ENCODE peak calls at places on chromosome 14, in five cellular contexts. Y, S, H, P and T are unnamed samples.
A peak's percentile ranks its signal among the peaks of the same experiment; 100 is the strongest.

GRCh38 chr14:91154851-91155625 is 41.2 kb downstream of the DGLUCY start:
- DNase-seq in Y (peak; percentile 71), H (no peak), S (no peak), P (no peak), T (no peak)

GRCh38 chr14:32277998-32278397 is 51.1 kb upstream of the AKAP6 start:
- DNase-seq in S (no peak), H (peak; percentile 91), P (no peak), Y (no peak), T (no peak)

GRCh38 chr14:72594099-72594901 is 299.6 kb downstream of the DPF3 start:
- DNase-seq in P (no peak), H (no peak), S (no peak), Y (no peak), T (peak; percentile 74)

GRCh38 chr14:38521591-38521990 is 265.7 kb upstream of the CLEC14A start:
- DNase-seq in Y (no peak), S (no peak), H (no peak), P (no peak), T (no peak)

GRCh38 chr14:67240168-67240932 is 885 bp upstream of the PALS1 start:
- DNase-seq in S (peak; percentile 16), Y (peak; percentile 10), P (no peak), H (peak; percentile 15), T (no peak)

GRCh38 chr14:94925416-94925815 is 155.5 kb upstream of the GSC start:
- DNase-seq in S (no peak), P (no peak), Y (no peak), H (no peak), T (no peak)

GRCh38 chr14:83300454-83301064 is 1766.9 kb upstream of the SEL1L start:
- DNase-seq in Y (peak; percentile 0), H (peak; percentile 12), S (no peak), P (no peak), T (no peak)

GRCh38 chr14:22472935-22473854 is 115.8 kb downstream of the DAD1 start:
- DNase-seq in P (no peak), S (peak; percentile 48), H (peak; percentile 56), Y (peak; percentile 55), T (no peak)

GRCh38 chr14:94310248-94310647 is 12.9 kb downstream of the SERPINA6 start:
- DNase-seq in Y (no peak), P (no peak), S (no peak), H (no peak), T (no peak)

GRCh38 chr14:100416081-100416480 is 92.9 kb downstream of the SLC25A47 start:
- DNase-seq in P (no peak), Y (no peak), H (no peak), S (no peak), T (no peak)

GRCh38 chr14:100416921-100417451 is 93.8 kb downstream of the SLC25A47 start:
- DNase-seq in P (no peak), Y (no peak), H (no peak), S (no peak), T (no peak)

GRCh38 chr14:100415226-100415625 is 92.1 kb downstream of the SLC25A47 start:
- DNase-seq in Y (no peak), S (no peak), P (no peak), H (no peak), T (no peak)

GRCh38 chr14:100419856-100420255 is 96.7 kb downstream of the SLC25A47 start:
- DNase-seq in S (peak; percentile 41), P (no peak), Y (no peak), H (peak; percentile 12), T (no peak)

GRCh38 chr14:100417466-100417865 is 94.3 kb downstream of the SLC25A47 start:
- DNase-seq in Y (peak; percentile 81), S (peak; percentile 79), P (peak; percentile 58), H (peak; percentile 55), T (no peak)
- TF ChIP-seq ATF2 in Y (no peak), S (no peak), P (no peak), H (no peak), T (no peak)

GRCh38 chr14:64636980-64637429 is 67.2 kb upstream of the PLEKHG3 start:
- DNase-seq in H (no peak), Y (no peak), P (no peak), S (no peak), T (no peak)

GRCh38 chr14:64636208-64636979 is 67.8 kb upstream of the PLEKHG3 start:
- DNase-seq in Y (peak; percentile 54), S (peak; percentile 82), P (peak; percentile 53), H (peak; percentile 27), T (no peak)

GRCh38 chr14:64638625-64639024 is 65.6 kb upstream of the PLEKHG3 start:
- DNase-seq in S (no peak), Y (no peak), P (no peak), H (no peak), T (no peak)

GRCh38 chr14:64639340-64639821 is 64.8 kb upstream of the PLEKHG3 start:
- DNase-seq in Y (no peak), H (no peak), P (no peak), S (no peak), T (no peak)

DNA sequence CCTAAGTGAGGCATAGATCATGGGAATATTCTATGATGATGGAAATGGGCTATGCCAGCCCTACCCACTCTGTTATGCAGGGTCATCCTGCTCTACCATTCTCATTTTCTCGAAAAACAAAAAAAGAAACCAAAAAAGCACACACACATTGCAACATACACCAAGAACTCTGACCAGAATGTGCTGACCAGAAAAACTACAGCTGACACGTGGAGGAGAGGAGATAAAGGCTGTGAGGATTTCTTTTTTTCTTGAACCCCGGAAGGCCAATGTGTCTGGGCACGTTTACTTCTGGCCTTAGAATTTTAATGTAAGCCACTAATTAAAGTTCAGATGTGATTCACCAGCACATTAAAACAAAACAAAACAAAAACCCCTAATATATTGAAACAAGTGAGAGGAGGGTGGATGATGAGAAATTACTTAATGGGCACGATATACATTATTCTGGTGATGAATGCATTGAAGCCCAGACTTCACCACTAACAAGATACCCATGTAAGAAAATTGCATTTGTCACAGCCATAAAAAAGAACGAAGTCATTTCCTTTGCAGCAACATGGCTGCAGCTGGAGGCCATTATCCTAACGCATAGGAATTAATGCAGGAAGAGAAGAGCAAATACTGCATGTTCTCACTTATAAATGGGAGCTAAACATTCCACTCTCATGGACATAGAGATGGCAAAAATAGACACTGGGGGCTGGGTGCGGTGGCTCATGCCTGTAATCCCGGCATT is 66.3 kb upstream of the PLEKHG3 start:
- DNase-seq in P (no peak), Y (no peak), S (no peak), H (no peak), T (no peak)
- TF ChIP-seq ATF2 in P (no peak), Y (no peak), S (no peak), H (no peak), T (no peak)

DNA sequence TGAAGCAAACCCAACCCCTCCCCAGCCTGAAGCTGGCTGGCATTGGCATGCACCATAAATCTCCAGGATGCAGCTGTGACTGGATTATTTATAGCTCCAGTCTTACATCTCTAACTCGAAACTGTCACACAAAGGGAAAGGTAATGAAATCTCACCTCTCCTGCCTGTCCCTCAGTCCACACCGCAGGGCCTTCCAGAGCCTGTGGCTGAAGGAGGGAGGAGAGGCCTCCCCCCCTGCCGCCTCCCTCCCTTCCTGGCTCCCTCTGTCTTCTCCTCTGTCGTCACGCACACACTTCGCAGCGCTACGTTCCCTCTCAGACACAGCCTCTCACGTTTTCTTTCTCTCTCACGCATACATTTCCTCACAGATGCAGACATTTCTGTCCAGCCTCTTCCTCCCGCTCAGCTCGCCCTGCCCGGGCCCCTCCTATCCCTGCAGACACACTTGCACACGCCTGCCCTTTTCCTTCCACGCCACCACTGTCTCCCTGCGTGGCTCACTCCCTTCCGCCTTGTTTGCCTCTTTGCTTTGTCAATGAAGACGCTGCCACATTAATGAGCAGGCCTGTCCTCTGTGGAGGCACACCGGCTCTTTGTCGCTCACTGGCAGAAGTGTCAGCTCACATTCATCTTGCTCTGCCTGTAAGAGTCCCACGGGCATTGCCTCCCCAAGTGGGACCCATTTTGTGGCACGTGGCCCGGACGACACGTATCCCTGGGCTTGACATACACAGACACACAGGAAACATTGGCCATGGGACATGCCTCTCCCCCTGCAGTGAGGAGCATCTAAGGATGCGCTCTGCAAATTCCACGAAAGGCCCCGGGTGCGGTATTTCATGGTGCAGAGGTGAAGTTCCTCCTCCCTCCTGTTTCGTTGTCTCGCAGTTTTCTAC is 27.9 kb downstream of the IRF2BPL start:
- DNase-seq in H (no peak), S (no peak), Y (no peak), P (no peak), T (no peak)
- TF ChIP-seq ATF2 in H (no peak), S (no peak), Y (no peak), P (no peak), T (no peak)

GRCh38 chr14:34692898-34693227 is 21.5 kb downstream of the CFL2 start:
- DNase-seq in H (no peak), P (no peak), Y (no peak), S (no peak), T (no peak)

GRCh38 chr14:34688470-34689206 is 25.8 kb downstream of the CFL2 start:
- DNase-seq in S (no peak), Y (no peak), P (no peak), H (no peak), T (no peak)

GRCh38 chr14:34692348-34692747 is 22.0 kb downstream of the CFL2 start:
- DNase-seq in Y (no peak), H (no peak), P (no peak), S (no peak), T (no peak)

GRCh38 chr14:34691173-34691572 is 23.2 kb downstream of the CFL2 start:
- DNase-seq in H (no peak), S (no peak), P (no peak), Y (no peak), T (no peak)

GRCh38 chr14:34693228-34693939 is 21.0 kb downstream of the CFL2 start:
- DNase-seq in P (peak; percentile 70), S (peak; percentile 76), Y (peak; percentile 68), H (peak; percentile 45), T (no peak)
- TF ChIP-seq ATF2 in P (no peak), S (no peak), Y (no peak), H (no peak), T (no peak)

DNA sequence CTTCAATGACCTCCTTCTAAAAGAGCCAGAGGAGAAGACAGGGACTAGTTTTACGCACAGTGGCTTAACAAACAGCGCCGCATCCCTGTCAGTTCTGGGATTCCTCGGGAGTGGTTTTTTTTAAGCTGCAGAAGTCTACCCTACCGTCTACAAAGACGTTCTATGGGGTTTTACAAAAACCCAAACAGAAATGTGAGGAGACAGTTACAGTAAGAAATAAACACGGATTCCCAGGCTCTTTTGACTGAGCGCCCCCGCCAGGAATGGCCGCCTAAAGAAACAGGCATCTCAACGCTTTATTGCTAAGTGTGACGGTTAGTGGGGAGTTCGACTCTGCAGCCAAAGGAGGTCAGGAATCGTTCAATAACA is 484 bp downstream of the ALKBH1 start:
- DNase-seq in Y (peak; percentile 49), P (no peak), H (peak; percentile 14), S (no peak), T (no peak)
- TF ChIP-seq ATF2 in Y (no peak), P (no peak), H (no peak), S (no peak), T (no peak)

GRCh38 chr14:68571073-68571703 is 221.7 kb downstream of the ZFP36L1 start:
- DNase-seq in P (no peak), Y (no peak), H (no peak), S (no peak), T (no peak)

GRCh38 chr14:68569970-68570409 is 222.9 kb downstream of the ZFP36L1 start:
- DNase-seq in P (no peak), H (peak; percentile 51), S (no peak), Y (no peak), T (no peak)

GRCh38 chr14:68566075-68566474 is 226.8 kb downstream of the ZFP36L1 start:
- DNase-seq in S (no peak), P (no peak), H (peak; percentile 27), Y (no peak), T (no peak)

GRCh38 chr14:68569546-68569908 is 223.3 kb downstream of the ZFP36L1 start:
- DNase-seq in H (no peak), Y (no peak), P (no peak), S (no peak), T (no peak)

GRCh38 chr14:68568907-68569545 is 223.8 kb downstream of the ZFP36L1 start:
- DNase-seq in P (no peak), Y (no peak), S (no peak), H (no peak), T (no peak)
- TF ChIP-seq ATF2 in P (no peak), Y (no peak), S (no peak), H (no peak), T (no peak)